ENCODE peak calls at places on chromosomes 7 and 10, in seven cellular contexts. C is neural progenitor cell, F is MM.1S, N is HCT116, U is PC-3, H is SK-N-SH, Q is GM23248. D is an unnamed sample.

GRCh38 chr10:44715081-44715480 is 196.1 kb upstream of the TMEM72 start:
- DNase-seq in N (no peak), U (no peak), F (no peak), H (no peak), Q (peak; percentile 83), C (no peak), D (no peak)

GRCh38 chr10:71389768-71390434 is 6.8 kb upstream of the CDH23 start:
- DNase-seq in Q (no peak), H (no peak), N (no peak), U (no peak), C (no peak), F (no peak), D (no peak)

GRCh38 chr10:77478248-77478963 is 159.2 kb downstream of the KCNMA1 start:
- DNase-seq in H (no peak), C (no peak), F (no peak), U (peak; percentile 88), N (no peak), Q (peak; percentile 92), D (no peak)

GRCh38 chr10:119359025-119359424 is 151.7 kb downstream of the GRK5 start:
- DNase-seq in F (no peak), C (no peak), N (no peak), H (no peak), U (no peak), Q (no peak), D (no peak)

GRCh38 chr7:103791894-103792293 is 197.6 kb downstream of the RELN start:
- DNase-seq in U (no peak), C (no peak), H (no peak), Q (no peak), N (no peak), F (no peak), D (no peak)

GRCh38 chr7:46681865-46682503 is 760.9 kb upstream of the IGFBP3 start:
- DNase-seq in Q (peak; percentile 49), H (no peak), U (no peak), C (no peak), N (no peak), F (no peak), D (no peak)

GRCh38 chr10:43461950-43462349 is 25.0 kb downstream of the ZNF487 start:
- DNase-seq in F (peak; percentile 84), U (peak; percentile 95), H (peak; percentile 71), N (peak; percentile 80), C (peak; percentile 86), Q (peak; percentile 87), D (peak; percentile 94)

GRCh38 chr10:13417459-13418126 is 69.5 kb upstream of the SEPHS1 start:
- DNase-seq in H (no peak), C (no peak), U (no peak), N (no peak), Q (no peak), F (no peak), D (no peak)

GRCh38 chr7:70706204-70706603 is 425.7 kb upstream of the GALNT17 start:
- DNase-seq in N (no peak), H (peak; percentile 44), Q (no peak), U (no peak), F (no peak), C (no peak), D (peak; percentile 75)

GRCh38 chr7:151174246-151175046 is 7.0 kb upstream of the GBX1 start:
- DNase-seq in Q (peak; percentile 30), F (no peak), N (no peak), U (no peak), C (no peak), H (no peak), D (peak; percentile 83)

GRCh38 chr10:96493871-96494525 is 19.7 kb downstream of the TLL2 start:
- DNase-seq in H (no peak), N (no peak), C (no peak), U (no peak), Q (no peak), F (no peak), D (no peak)

GRCh38 chr10:96493254-96493653 is 20.5 kb downstream of the TLL2 start:
- DNase-seq in H (no peak), U (no peak), F (no peak), C (no peak), N (no peak), Q (no peak), D (no peak)

GRCh38 chr10:96495544-96495943 is 18.2 kb downstream of the TLL2 start:
- DNase-seq in Q (no peak), U (no peak), N (no peak), C (no peak), F (no peak), H (no peak), D (no peak)

GRCh38 chr10:96488161-96488935 is 25.4 kb downstream of the TLL2 start:
- DNase-seq in C (no peak), H (no peak), U (no peak), N (no peak), Q (no peak), F (no peak), D (no peak)

DNA sequence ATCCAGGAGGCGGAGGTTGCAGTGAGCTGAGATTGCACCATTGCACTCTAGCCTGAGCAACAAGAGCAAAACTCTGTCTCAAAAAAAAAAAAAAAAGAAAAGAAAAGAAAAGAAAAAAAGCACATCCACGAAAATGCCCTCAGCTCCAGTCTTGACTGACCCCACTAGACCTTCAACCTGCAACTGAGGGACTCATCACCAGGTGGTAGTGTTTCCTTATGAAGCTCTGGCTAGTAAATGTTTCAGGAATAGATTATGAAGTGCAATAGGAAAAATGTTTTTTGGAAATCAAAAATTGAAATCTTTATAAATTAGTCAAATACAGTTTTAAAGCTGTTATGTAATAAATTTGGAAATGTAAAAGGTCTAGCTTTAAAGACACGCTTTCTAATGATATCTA is 22.4 kb downstream of the TLL2 start:
- DNase-seq in C (no peak), N (no peak), F (no peak), Q (no peak), U (peak; percentile 37), H (peak; percentile 43), D (peak; percentile 50)
- TF ChIP-seq EZH2phosphoT487 in C (no peak), N (no peak), F (no peak), Q (no peak), U (no peak), H (no peak), D (no peak)

GRCh38 chr7:30519122-30519521 is 14.5 kb upstream of the GGCT start:
- DNase-seq in Q (no peak), N (no peak), U (peak; percentile 78), C (no peak), F (no peak), H (no peak), D (no peak)
- TF ChIP-seq EZH2phosphoT487 in Q (no peak), N (no peak), U (no peak), C (no peak), F (no peak), H (no peak), D (no peak)

DNA sequence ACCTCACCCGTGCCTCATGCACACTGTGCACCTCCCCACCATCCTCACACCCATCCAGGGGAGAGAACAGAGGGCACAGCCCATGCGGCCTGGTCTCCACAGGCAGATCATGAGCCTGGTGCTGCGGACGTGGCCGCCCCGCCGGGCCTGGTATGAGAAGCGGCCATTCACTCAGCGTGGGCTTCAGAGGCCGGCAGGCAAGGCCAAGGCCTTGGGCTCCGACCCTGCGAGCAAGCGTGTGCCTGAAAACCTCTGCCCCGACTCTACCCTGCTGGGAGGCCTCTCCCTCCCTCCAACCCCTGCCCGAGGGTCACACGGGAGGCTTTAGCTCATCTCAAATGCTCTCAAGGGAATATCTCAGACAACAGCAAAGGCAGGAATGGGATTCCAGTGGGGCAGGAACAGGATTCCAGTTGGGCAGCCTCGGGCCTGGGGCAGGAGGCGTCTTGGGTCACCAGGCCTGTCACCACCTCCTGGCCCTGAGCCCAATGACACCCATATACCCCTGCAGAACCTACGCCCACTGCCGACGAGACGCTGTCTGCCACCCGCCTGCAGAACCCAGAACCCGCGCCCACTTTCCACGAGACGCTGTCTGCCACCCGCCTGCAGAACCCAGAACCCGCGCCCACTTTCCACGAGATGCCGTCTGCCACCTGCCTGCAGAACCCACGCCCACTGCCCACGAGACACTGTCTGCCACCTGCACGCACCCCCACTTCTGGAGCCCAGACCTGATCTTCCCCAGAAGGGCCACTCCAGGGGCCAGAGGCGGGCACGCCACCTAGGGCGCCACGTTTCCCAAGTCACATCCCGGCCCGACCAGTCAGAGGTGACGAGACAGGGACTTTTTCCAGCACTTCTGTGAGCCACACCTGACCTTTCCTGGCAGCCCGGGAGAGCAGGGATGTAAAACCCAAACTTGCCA is 38.9 kb downstream of the ADAP1 start:
- DNase-seq in Q (no peak), F (no peak), C (no peak), U (no peak), N (no peak), H (no peak), D (no peak)
- TF ChIP-seq EZH2phosphoT487 in Q (no peak), F (no peak), C (no peak), U (no peak), N (no peak), H (no peak), D (no peak)

GRCh38 chr7:106756071-106756470 is 95.1 kb upstream of the CCDC71L start:
- DNase-seq in N (no peak), C (no peak), H (no peak), U (no peak), Q (no peak), F (no peak), D (no peak)

GRCh38 chr7:106755641-106756040 is 94.7 kb upstream of the CCDC71L start:
- DNase-seq in Q (no peak), N (no peak), U (no peak), H (no peak), C (no peak), F (no peak), D (peak; percentile 46)

GRCh38 chr7:106750773-106751172 is 89.8 kb upstream of the CCDC71L start:
- DNase-seq in Q (no peak), N (no peak), F (no peak), U (no peak), H (no peak), C (no peak), D (no peak)

GRCh38 chr7:106756884-106757283 is 95.9 kb upstream of the CCDC71L start:
- DNase-seq in F (no peak), H (no peak), U (no peak), N (no peak), Q (no peak), C (no peak), D (no peak)

GRCh38 chr7:106752345-106752744 is 91.4 kb upstream of the CCDC71L start:
- DNase-seq in U (no peak), F (no peak), Q (no peak), C (no peak), H (no peak), N (no peak), D (no peak)
- TF ChIP-seq EZH2phosphoT487 in U (no peak), F (no peak), Q (no peak), C (no peak), H (no peak), N (no peak), D (no peak)

DNA sequence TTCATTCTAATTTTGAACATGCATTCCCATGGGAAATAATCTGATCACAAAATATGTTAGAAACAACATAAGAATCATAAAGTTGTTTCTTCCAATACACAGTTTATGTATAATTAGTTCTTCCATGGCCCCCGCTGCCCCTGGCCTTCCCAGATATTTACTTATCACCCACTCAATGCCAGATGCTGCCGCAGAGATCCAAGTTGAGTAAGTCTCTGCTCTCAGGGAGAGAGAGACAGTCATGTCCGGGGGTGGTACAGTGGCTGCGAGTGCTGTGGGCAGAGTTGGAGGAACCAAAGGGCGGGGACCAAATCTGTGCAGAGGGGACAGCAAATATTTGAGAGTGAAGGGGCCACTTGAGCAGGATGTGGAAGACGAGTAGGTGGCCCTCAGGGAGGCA is 37.1 kb downstream of the COL26A1 start:
- DNase-seq in Q (peak; percentile 84), F (no peak), N (no peak), U (no peak), C (no peak), H (no peak), D (no peak)
- TF ChIP-seq EZH2phosphoT487 in Q (no peak), F (no peak), N (no peak), U (no peak), C (no peak), H (no peak), D (no peak)

GRCh38 chr7:40299097-40299496 is 164.3 kb downstream of the SUGCT start:
- DNase-seq in U (peak; percentile 56), C (no peak), F (no peak), H (no peak), Q (peak; percentile 86), N (no peak), D (peak; percentile 27)
- TF ChIP-seq EZH2phosphoT487 in U (no peak), C (no peak), F (no peak), H (no peak), Q (no peak), N (no peak), D (no peak)